ENCODE peak calls at places on chromosomes 13 and 19, in nine cellular contexts. One of them, this sample, is unnamed.

GRCh38 chr13:113597386-113598080 is 13.0 kb downstream of the TFDP1 start:
- DNase-seq in left lung: peak
- DNase-seq in fibroblast of pulmonary artery: no peak
- DNase-seq in GM12865: no peak
- DNase-seq in brain microvascular endothelial cell: no peak
- DNase-seq in epithelial cell of esophagus: no peak
- DNase-seq in AG04449: no peak
- DNase-seq in cardiac muscle cell: no peak
- DNase-seq in right lobe of liver: peak
- DNase-seq in this sample: peak

GRCh38 chr19:2553510-2553909 is 77.6 kb downstream of the GADD45B start:
- DNase-seq in left lung: no peak
- DNase-seq in fibroblast of pulmonary artery: no peak
- DNase-seq in GM12865: no peak
- DNase-seq in brain microvascular endothelial cell: no peak
- DNase-seq in epithelial cell of esophagus: no peak
- DNase-seq in AG04449: no peak
- DNase-seq in cardiac muscle cell: no peak
- DNase-seq in right lobe of liver: no peak
- DNase-seq in this sample: no peak

GRCh38 chr13:99660101-99660500 is 158.8 kb downstream of the TM9SF2 start:
- DNase-seq in left lung: no peak
- DNase-seq in fibroblast of pulmonary artery: no peak
- DNase-seq in GM12865: no peak
- DNase-seq in brain microvascular endothelial cell: no peak
- DNase-seq in epithelial cell of esophagus: no peak
- DNase-seq in AG04449: no peak
- DNase-seq in cardiac muscle cell: no peak
- DNase-seq in right lobe of liver: no peak
- DNase-seq in this sample: no peak

GRCh38 chr13:41547253-41548000 is 90.1 kb downstream of the RGCC start:
- DNase-seq in left lung: peak
- DNase-seq in fibroblast of pulmonary artery: peak
- DNase-seq in GM12865: no peak
- DNase-seq in brain microvascular endothelial cell: no peak
- DNase-seq in epithelial cell of esophagus: peak
- DNase-seq in AG04449: no peak
- DNase-seq in cardiac muscle cell: no peak
- DNase-seq in right lobe of liver: no peak
- DNase-seq in this sample: peak

GRCh38 chr19:32303193-32303592 is 42.2 kb upstream of the ZNF507 start:
- DNase-seq in left lung: no peak
- DNase-seq in fibroblast of pulmonary artery: no peak
- DNase-seq in GM12865: no peak
- DNase-seq in brain microvascular endothelial cell: no peak
- DNase-seq in epithelial cell of esophagus: no peak
- DNase-seq in AG04449: no peak
- DNase-seq in cardiac muscle cell: no peak
- DNase-seq in right lobe of liver: no peak
- DNase-seq in this sample: no peak

GRCh38 chr19:15737722-15738121 is at the start of gene OR10H3:
- DNase-seq in left lung: no peak
- DNase-seq in fibroblast of pulmonary artery: no peak
- DNase-seq in GM12865: no peak
- DNase-seq in brain microvascular endothelial cell: no peak
- DNase-seq in epithelial cell of esophagus: no peak
- DNase-seq in AG04449: no peak
- DNase-seq in cardiac muscle cell: no peak
- DNase-seq in right lobe of liver: no peak
- DNase-seq in this sample: no peak

GRCh38 chr13:44196186-44196751 is 177.4 kb upstream of the SERP2 start:
- DNase-seq in left lung: no peak
- DNase-seq in fibroblast of pulmonary artery: no peak
- DNase-seq in GM12865: no peak
- DNase-seq in brain microvascular endothelial cell: no peak
- DNase-seq in epithelial cell of esophagus: peak
- DNase-seq in AG04449: no peak
- DNase-seq in cardiac muscle cell: no peak
- DNase-seq in right lobe of liver: no peak
- DNase-seq in this sample: no peak

GRCh38 chr19:49613374-49613773 is 22.4 kb downstream of the PRR12 start:
- DNase-seq in left lung: no peak
- DNase-seq in fibroblast of pulmonary artery: no peak
- DNase-seq in GM12865: no peak
- DNase-seq in brain microvascular endothelial cell: peak
- DNase-seq in epithelial cell of esophagus: peak
- DNase-seq in AG04449: no peak
- DNase-seq in cardiac muscle cell: no peak
- DNase-seq in right lobe of liver: no peak
- DNase-seq in this sample: no peak

GRCh38 chr13:67147257-67148218 is 82.6 kb downstream of the PCDH9 start:
- DNase-seq in left lung: no peak
- DNase-seq in fibroblast of pulmonary artery: peak
- DNase-seq in GM12865: no peak
- DNase-seq in brain microvascular endothelial cell: peak
- DNase-seq in epithelial cell of esophagus: peak
- DNase-seq in AG04449: peak
- DNase-seq in cardiac muscle cell: peak
- DNase-seq in right lobe of liver: no peak
- DNase-seq in this sample: no peak

GRCh38 chr13:55432814-55433213 is 1707.9 kb upstream of the PRR20A start:
- DNase-seq in left lung: no peak
- DNase-seq in fibroblast of pulmonary artery: no peak
- DNase-seq in GM12865: no peak
- DNase-seq in brain microvascular endothelial cell: no peak
- DNase-seq in epithelial cell of esophagus: peak
- DNase-seq in AG04449: no peak
- DNase-seq in cardiac muscle cell: no peak
- DNase-seq in right lobe of liver: no peak
- DNase-seq in this sample: no peak

GRCh38 chr13:50521191-50521590 is 322.3 kb downstream of the DLEU7 start:
- DNase-seq in left lung: no peak
- DNase-seq in fibroblast of pulmonary artery: no peak
- DNase-seq in GM12865: no peak
- DNase-seq in brain microvascular endothelial cell: no peak
- DNase-seq in epithelial cell of esophagus: no peak
- DNase-seq in AG04449: no peak
- DNase-seq in cardiac muscle cell: no peak
- DNase-seq in right lobe of liver: no peak
- DNase-seq in this sample: no peak

DNA sequence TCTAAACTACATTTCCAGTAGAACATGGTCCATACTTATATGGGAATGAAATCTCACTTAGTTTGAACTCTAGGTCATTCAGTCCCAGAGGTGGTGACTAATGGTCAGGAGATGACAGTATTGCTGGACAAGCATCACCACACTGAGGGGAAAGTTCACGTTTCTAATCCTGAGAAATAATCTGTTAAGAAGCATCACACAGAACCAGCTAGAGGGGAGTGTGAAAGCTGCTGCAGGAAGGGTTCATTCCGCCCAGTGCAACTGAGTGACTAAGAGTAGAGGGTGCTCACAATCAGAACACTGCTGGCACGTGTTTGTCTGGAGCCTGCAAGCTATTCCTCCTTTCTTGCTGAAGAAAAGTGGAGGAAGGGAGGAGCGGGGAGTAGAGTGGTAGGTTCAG is 2.7 kb downstream of the COL4A1 start:
- DNase-seq in left lung: no peak
- DNase-seq in fibroblast of pulmonary artery: peak
- DNase-seq in GM12865: no peak
- DNase-seq in brain microvascular endothelial cell: peak
- DNase-seq in epithelial cell of esophagus: peak
- DNase-seq in AG04449: no peak
- DNase-seq in cardiac muscle cell: no peak
- DNase-seq in right lobe of liver: no peak
- DNase-seq in this sample: no peak
- H3K4me3 ChIP-seq in left lung: peak
- H3K4me3 ChIP-seq in fibroblast of pulmonary artery: peak
- H3K4me3 ChIP-seq in GM12865: no peak
- H3K4me3 ChIP-seq in brain microvascular endothelial cell: peak
- H3K4me3 ChIP-seq in epithelial cell of esophagus: no peak
- H3K4me3 ChIP-seq in AG04449: peak
- H3K4me3 ChIP-seq in cardiac muscle cell: no peak
- H3K4me3 ChIP-seq in right lobe of liver: no peak
- H3K4me3 ChIP-seq in this sample: no peak

GRCh38 chr19:42831221-42832019 is 48.1 kb downstream of the PSG1 start:
- DNase-seq in left lung: no peak
- DNase-seq in fibroblast of pulmonary artery: no peak
- DNase-seq in GM12865: no peak
- DNase-seq in brain microvascular endothelial cell: no peak
- DNase-seq in epithelial cell of esophagus: peak
- DNase-seq in AG04449: no peak
- DNase-seq in cardiac muscle cell: no peak
- DNase-seq in right lobe of liver: no peak
- DNase-seq in this sample: no peak
- TF ChIP-seq CTCF in left lung: no peak
- TF ChIP-seq CTCF in fibroblast of pulmonary artery: no peak
- TF ChIP-seq CTCF in GM12865: no peak
- TF ChIP-seq CTCF in brain microvascular endothelial cell: no peak
- TF ChIP-seq CTCF in epithelial cell of esophagus: peak
- TF ChIP-seq CTCF in AG04449: no peak
- TF ChIP-seq CTCF in cardiac muscle cell: no peak
- TF ChIP-seq CTCF in right lobe of liver: no peak
- TF ChIP-seq CTCF in this sample: no peak

GRCh38 chr19:6774821-6775707 is 2.6 kb downstream of the VAV1 start:
- DNase-seq in left lung: peak
- DNase-seq in fibroblast of pulmonary artery: peak
- DNase-seq in GM12865: peak
- DNase-seq in brain microvascular endothelial cell: no peak
- DNase-seq in epithelial cell of esophagus: no peak
- DNase-seq in AG04449: no peak
- DNase-seq in cardiac muscle cell: no peak
- DNase-seq in right lobe of liver: no peak
- DNase-seq in this sample: no peak
- H3K4me3 ChIP-seq in left lung: peak
- H3K4me3 ChIP-seq in fibroblast of pulmonary artery: no peak
- H3K4me3 ChIP-seq in GM12865: peak
- H3K4me3 ChIP-seq in brain microvascular endothelial cell: no peak
- H3K4me3 ChIP-seq in epithelial cell of esophagus: no peak
- H3K4me3 ChIP-seq in AG04449: no peak
- H3K4me3 ChIP-seq in cardiac muscle cell: no peak
- H3K4me3 ChIP-seq in right lobe of liver: no peak
- H3K4me3 ChIP-seq in this sample: no peak

DNA sequence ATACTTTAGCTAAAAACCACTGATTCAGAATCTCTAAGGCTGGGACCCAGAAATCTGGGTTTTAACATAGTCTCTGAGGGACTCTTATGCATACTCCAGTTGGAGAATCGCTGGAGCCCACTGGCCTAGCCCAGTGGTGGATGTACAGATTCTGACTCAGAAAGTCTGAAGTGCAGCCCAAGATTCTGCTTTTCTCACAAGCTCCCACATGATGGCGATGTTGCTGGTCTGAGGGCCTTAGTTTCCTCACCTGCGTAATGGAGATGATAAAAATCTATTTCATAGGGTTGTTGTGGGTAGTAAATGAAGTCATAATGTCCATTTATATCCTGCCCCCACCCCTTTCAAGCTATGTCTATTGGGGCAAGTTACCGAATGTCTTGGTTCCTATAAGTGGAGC is 7.7 kb upstream of the CDADC1 start:
- DNase-seq in left lung: no peak
- DNase-seq in fibroblast of pulmonary artery: peak
- DNase-seq in GM12865: peak
- DNase-seq in brain microvascular endothelial cell: peak
- DNase-seq in epithelial cell of esophagus: peak
- DNase-seq in AG04449: no peak
- DNase-seq in cardiac muscle cell: peak
- DNase-seq in right lobe of liver: no peak
- DNase-seq in this sample: no peak
- TF ChIP-seq CTCF in left lung: peak
- TF ChIP-seq CTCF in fibroblast of pulmonary artery: peak
- TF ChIP-seq CTCF in GM12865: peak
- TF ChIP-seq CTCF in brain microvascular endothelial cell: peak
- TF ChIP-seq CTCF in epithelial cell of esophagus: peak
- TF ChIP-seq CTCF in AG04449: peak
- TF ChIP-seq CTCF in cardiac muscle cell: peak
- TF ChIP-seq CTCF in right lobe of liver: peak
- TF ChIP-seq CTCF in this sample: no peak